ENCODE peak calls at places on chromosome 11, in nine cellular contexts. T is activated CD8-positive, alpha-beta T cell treated with anti-CD3 and anti-CD28 coated beads for 36 hours; W is type B pancreatic cell; L is body of pancreas; J is right atrium auricular region; Z is CD8-positive, alpha-beta T cell; D is astrocyte of the spinal cord; Q is fibroblast of lung; I is AG10803. K is an unnamed sample.

GRCh38 chr11:69364901-69365300 is 70.9 kb downstream of the MYEOV start:
- DNase-seq in T (no peak), W (no peak), L (no peak), J (no peak), Z (no peak), D (peak; percentile 35), Q (peak; percentile 75), I (no peak), K (no peak)

GRCh38 chr11:33445761-33446161 is 188.6 kb downstream of the HIPK3 start:
- DNase-seq in T (no peak), W (no peak), L (no peak), J (no peak), Z (no peak), D (peak; percentile 48), Q (peak; percentile 83), I (peak; percentile 85), K (no peak)

GRCh38 chr11:114348200-114349191 is 51.8 kb downstream of the C11orf71 start:
- DNase-seq in T (peak; percentile 49), W (no peak), L (peak; percentile 55), J (no peak), Z (peak; percentile 11), D (peak; percentile 77), Q (peak; percentile 61), I (peak; percentile 78), K (no peak)

GRCh38 chr11:88552377-88553029 is 215.0 kb upstream of the CTSC start:
- DNase-seq in T (peak; percentile 72), W (no peak), L (peak; percentile 57), J (no peak), Z (peak; percentile 27), D (no peak), Q (peak; percentile 27), I (peak; percentile 56), K (no peak)

GRCh38 chr11:118744001-118744400 is 47.0 kb downstream of the DDX6 start:
- DNase-seq in T (no peak), W (no peak), L (no peak), J (no peak), Z (no peak), D (no peak), Q (no peak), I (peak; percentile 84), K (no peak)

GRCh38 chr11:120945042-120945441 is 78.9 kb upstream of the TBCEL start:
- DNase-seq in T (no peak), W (no peak), L (no peak), J (no peak), Z (no peak), D (no peak), Q (no peak), I (no peak), K (no peak)

GRCh38 chr11:73402834-73403185 is 26.6 kb downstream of the RELT start:
- DNase-seq in T (peak; percentile 37), W (no peak), L (no peak), J (no peak), Z (no peak), D (peak; percentile 18), Q (no peak), I (no peak), K (no peak)

GRCh38 chr11:19084661-19085315 is 24.3 kb upstream of the MRGPRX2 start:
- DNase-seq in T (no peak), W (no peak), L (no peak), J (no peak), Z (no peak), D (no peak), Q (peak; percentile 34), I (peak; percentile 46), K (no peak)

GRCh38 chr11:9862981-9863380 is 199.1 kb downstream of the SWAP70 start:
- DNase-seq in T (no peak), W (no peak), L (no peak), J (no peak), Z (no peak), D (peak; percentile 77), Q (no peak), I (peak; percentile 27), K (no peak)

GRCh38 chr11:57427692-57428082 is 766 bp upstream of the SLC43A3 start:
- DNase-seq in T (no peak), W (no peak), L (peak; percentile 44), J (peak; percentile 91), Z (no peak), D (no peak), Q (peak; percentile 74), I (peak; percentile 91), K (no peak)

GRCh38 chr11:110093407-110094297 is 460 bp downstream of the ZC3H12C start:
- DNase-seq in T (peak; percentile 26), W (peak; percentile 78), L (peak; percentile 62), J (peak; percentile 64), Z (no peak), D (peak; percentile 74), Q (peak; percentile 51), I (peak; percentile 68), K (peak; percentile 87)

GRCh38 chr11:69280994-69281393 is 13.0 kb upstream of the MYEOV start:
- DNase-seq in T (no peak), W (no peak), L (peak; percentile 52), J (peak; percentile 79), Z (no peak), D (peak; percentile 83), Q (peak; percentile 94), I (peak; percentile 94), K (no peak)

GRCh38 chr11:106087815-106088435 is 10.5 kb downstream of the AASDHPPT start:
- DNase-seq in T (peak; percentile 75), W (no peak), L (peak; percentile 80), J (peak; percentile 70), Z (peak; percentile 2), D (peak; percentile 68), Q (peak; percentile 47), I (peak; percentile 54), K (no peak)

DNA sequence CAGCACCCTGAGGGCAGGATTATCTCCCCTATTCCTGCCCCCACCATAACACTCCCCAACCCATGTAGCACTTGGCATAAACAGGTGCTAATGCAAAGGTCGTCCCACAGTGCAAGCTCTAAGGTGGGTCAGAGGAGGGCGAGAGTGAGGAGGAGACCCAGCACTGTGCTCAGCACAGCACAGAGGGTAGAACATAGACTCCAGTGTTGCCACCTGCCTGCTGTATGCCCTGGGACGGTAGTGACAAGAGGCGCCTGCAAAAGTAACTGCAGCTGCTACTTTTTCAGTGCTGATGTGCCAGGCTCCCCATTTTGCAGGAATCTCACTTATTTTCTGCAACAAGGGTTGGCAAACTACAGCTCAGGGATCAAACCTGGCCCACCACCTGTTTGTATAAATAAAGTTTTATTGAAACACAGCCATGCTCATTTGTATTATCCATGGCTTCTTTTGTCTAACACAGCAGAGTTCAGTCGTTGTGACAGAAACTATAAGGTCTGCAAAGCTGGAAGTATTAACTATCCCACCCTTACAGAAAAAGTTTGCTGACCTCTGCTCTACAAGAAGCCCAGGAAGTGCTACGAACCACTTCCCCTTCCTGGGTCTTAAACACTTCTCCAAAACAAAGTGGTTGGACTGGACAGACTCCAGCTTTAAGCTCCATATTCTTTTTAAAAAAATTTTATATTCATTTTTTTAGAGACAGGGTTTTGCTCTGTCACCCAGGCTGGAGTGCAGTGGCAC is 16.9 kb upstream of the CDC42BPG start:
- DNase-seq in T (no peak), W (no peak), L (no peak), J (no peak), Z (no peak), D (no peak), Q (no peak), I (no peak), K (no peak)
- TF ChIP-seq CTCF in T (no peak), W (no peak), L (no peak), J (no peak), Z (no peak), D (no peak), Q (no peak), I (no peak), K (no peak)

GRCh38 chr11:60252208-60252566 is 9.2 kb upstream of the MS4A4E start:
- DNase-seq in T (no peak), W (no peak), L (no peak), J (no peak), Z (no peak), D (no peak), Q (no peak), I (no peak), K (no peak)

GRCh38 chr11:60252709-60253108 is 9.8 kb upstream of the MS4A4E start:
- DNase-seq in T (no peak), W (no peak), L (no peak), J (no peak), Z (no peak), D (no peak), Q (no peak), I (no peak), K (no peak)

GRCh38 chr11:60251485-60252207 is 8.7 kb upstream of the MS4A4E start:
- DNase-seq in T (peak; percentile 32), W (no peak), L (peak; percentile 21), J (no peak), Z (no peak), D (no peak), Q (no peak), I (peak; percentile 6), K (no peak)
- TF ChIP-seq CTCF in T (peak; percentile 58), W (peak; percentile 72), L (no peak), J (peak; percentile 19), Z (peak; percentile 51), D (no peak), Q (peak; percentile 33), I (peak; percentile 51), K (peak; percentile 62)

GRCh38 chr11:34565417-34566208 is 52.0 kb upstream of the ELF5 start:
- DNase-seq in T (peak; percentile 37), W (no peak), L (peak; percentile 26), J (no peak), Z (no peak), D (no peak), Q (no peak), I (no peak), K (peak; percentile 36)

GRCh38 chr11:34564807-34565241 is 51.2 kb upstream of the ELF5 start:
- DNase-seq in T (no peak), W (no peak), L (no peak), J (peak; percentile 60), Z (no peak), D (no peak), Q (peak; percentile 19), I (no peak), K (peak; percentile 53)

GRCh38 chr11:34566209-34566551 is 52.6 kb upstream of the ELF5 start:
- DNase-seq in T (no peak), W (no peak), L (no peak), J (no peak), Z (no peak), D (no peak), Q (no peak), I (no peak), K (no peak)

GRCh38 chr11:34567733-34568132 is 53.2 kb upstream of the EHF start:
- DNase-seq in T (no peak), W (no peak), L (no peak), J (no peak), Z (no peak), D (no peak), Q (no peak), I (no peak), K (no peak)

DNA sequence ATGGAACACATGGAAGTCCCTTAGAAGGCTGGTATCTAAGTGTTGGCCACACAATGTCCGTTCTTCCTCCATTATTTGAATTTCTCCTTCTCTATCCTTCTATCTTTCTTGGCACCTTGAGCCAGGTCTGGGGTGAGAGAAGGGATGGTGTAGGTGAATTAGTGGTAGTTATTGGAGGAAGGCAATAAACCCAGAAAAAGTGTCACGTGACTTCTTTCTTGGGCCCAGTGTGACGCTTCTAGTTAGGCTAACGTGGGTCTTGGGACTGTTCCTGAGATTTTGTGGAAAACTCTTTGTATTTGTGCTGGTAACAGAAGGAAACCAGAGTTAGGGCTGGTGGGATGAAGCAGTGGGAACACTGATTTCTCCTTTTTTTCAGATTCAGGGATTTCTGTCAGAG is 53.1 kb upstream of the ELF5 start:
- DNase-seq in T (no peak), W (no peak), L (no peak), J (no peak), Z (no peak), D (no peak), Q (no peak), I (no peak), K (no peak)
- TF ChIP-seq CTCF in T (no peak), W (no peak), L (no peak), J (no peak), Z (no peak), D (no peak), Q (no peak), I (no peak), K (no peak)

GRCh38 chr11:34907934-34908593 is 8.1 kb downstream of the APIP start:
- DNase-seq in T (no peak), W (no peak), L (no peak), J (no peak), Z (no peak), D (no peak), Q (no peak), I (no peak), K (no peak)
- TF ChIP-seq CTCF in T (no peak), W (no peak), L (no peak), J (no peak), Z (no peak), D (no peak), Q (no peak), I (no peak), K (no peak)

K was measured in osteocyte.